ENCODE peak calls at places on chromosome 16, in four cellular contexts. T, W, A and I are unnamed samples.

GRCh38 chr16:85899444-85899843 is 482 bp downstream of the IRF8 start:
- DNase-seq in T (no peak), W (no peak), A (no peak), I (no peak)

GRCh38 chr16:87538160-87538559 is 45.3 kb upstream of the ZCCHC14 start:
- DNase-seq in T (no peak), W (no peak), A (no peak), I (no peak)

GRCh38 chr16:57289391-57290257 is 5.2 kb upstream of the PLLP start:
- DNase-seq in T (no peak), W (no peak), A (no peak), I (no peak)

GRCh38 chr16:24844101-24845030 is 1.4 kb upstream of the SLC5A11 start:
- DNase-seq in T (no peak), W (peak; percentile 63), A (no peak), I (no peak)

GRCh38 chr16:23432176-23433128 is 20.5 kb downstream of the COG7 start:
- DNase-seq in T (no peak), W (no peak), A (no peak), I (no peak)

GRCh38 chr16:80277182-80277581 is 263.6 kb upstream of the DYNLRB2 start:
- DNase-seq in T (no peak), W (no peak), A (no peak), I (no peak)

GRCh38 chr16:47574091-47575054 is 113.2 kb downstream of the PHKB start:
- DNase-seq in T (no peak), W (no peak), A (no peak), I (no peak)

GRCh38 chr16:81415757-81416156 is 28.9 kb upstream of the CMIP start:
- DNase-seq in T (no peak), W (no peak), A (no peak), I (no peak)

GRCh38 chr16:89290472-89290871 is 73.0 kb downstream of the ZNF778 start:
- DNase-seq in T (no peak), W (no peak), A (no peak), I (no peak)

GRCh38 chr16:57624044-57624688 is 4.3 kb upstream of the ADGRG1 start:
- DNase-seq in T (no peak), W (no peak), A (no peak), I (no peak)

GRCh38 chr16:12406840-12407690 is 396.6 kb downstream of the CPPED1 start:
- DNase-seq in T (no peak), W (no peak), A (no peak), I (no peak)

GRCh38 chr16:46763147-46763546 is 15.0 kb upstream of the MYLK3 start:
- DNase-seq in T (no peak), W (peak; percentile 86), A (no peak), I (no peak)

GRCh38 chr16:77974883-77975282 is 47.5 kb upstream of the CLEC3A start:
- DNase-seq in T (no peak), W (no peak), A (no peak), I (no peak)